ENCODE peak calls at places on chromosomes 12 and 14, in nine cellular contexts. One of them, this sample, is unnamed.
A peak's percentile ranks its signal among the peaks of the same experiment; 100 is the strongest.

GRCh38 chr14:77024171-77024627 is 4.3 kb downstream of the IRF2BPL start:
- DNase-seq in PC-3: peak; percentile 76
- DNase-seq in neural progenitor cell: peak; percentile 88
- DNase-seq in GM23338: peak; percentile 99
- DNase-seq in SK-N-SH: no peak
- DNase-seq in MM.1S: peak; percentile 95
- DNase-seq in HCT116: no peak
- DNase-seq in GM23248: peak; percentile 68
- DNase-seq in OCI-LY7: no peak
- DNase-seq in this sample: peak; percentile 81

GRCh38 chr14:32494566-32495434 is 165.7 kb downstream of the AKAP6 start:
- DNase-seq in SK-N-SH: no peak
- DNase-seq in GM23248: peak; percentile 62
- DNase-seq in PC-3: no peak
- DNase-seq in GM23338: no peak
- DNase-seq in OCI-LY7: no peak
- DNase-seq in MM.1S: no peak
- DNase-seq in neural progenitor cell: no peak
- DNase-seq in HCT116: no peak
- DNase-seq in this sample: no peak

GRCh38 chr12:107337354-107338095 is 244.2 kb upstream of the CRY1 start:
- DNase-seq in HCT116: no peak
- DNase-seq in SK-N-SH: no peak
- DNase-seq in MM.1S: no peak
- DNase-seq in neural progenitor cell: no peak
- DNase-seq in GM23248: peak; percentile 76
- DNase-seq in GM23338: no peak
- DNase-seq in OCI-LY7: no peak
- DNase-seq in PC-3: peak; percentile 85
- DNase-seq in this sample: no peak

GRCh38 chr12:26798669-26799068 is 34.3 kb downstream of the ITPR2 start:
- DNase-seq in GM23338: no peak
- DNase-seq in HCT116: no peak
- DNase-seq in OCI-LY7: no peak
- DNase-seq in MM.1S: no peak
- DNase-seq in neural progenitor cell: no peak
- DNase-seq in SK-N-SH: no peak
- DNase-seq in PC-3: no peak
- DNase-seq in GM23248: no peak
- DNase-seq in this sample: no peak

GRCh38 chr12:114656906-114657596 is 26.9 kb downstream of the TBX3 start:
- DNase-seq in PC-3: no peak
- DNase-seq in SK-N-SH: no peak
- DNase-seq in OCI-LY7: no peak
- DNase-seq in HCT116: no peak
- DNase-seq in MM.1S: no peak
- DNase-seq in GM23248: no peak
- DNase-seq in neural progenitor cell: peak; percentile 43
- DNase-seq in GM23338: no peak
- DNase-seq in this sample: no peak

GRCh38 chr12:33439587-33440011 is at the start of gene SYT10:
- DNase-seq in HCT116: no peak
- DNase-seq in MM.1S: no peak
- DNase-seq in OCI-LY7: no peak
- DNase-seq in GM23248: peak; percentile 19
- DNase-seq in neural progenitor cell: peak; percentile 89
- DNase-seq in PC-3: no peak
- DNase-seq in SK-N-SH: peak; percentile 26
- DNase-seq in GM23338: peak; percentile 89
- DNase-seq in this sample: peak; percentile 39

GRCh38 chr14:75306917-75307699 is 28.5 kb downstream of the FOS start:
- DNase-seq in SK-N-SH: peak; percentile 41
- DNase-seq in GM23338: peak; percentile 41
- DNase-seq in HCT116: peak; percentile 26
- DNase-seq in neural progenitor cell: peak; percentile 39
- DNase-seq in MM.1S: peak; percentile 10
- DNase-seq in PC-3: peak; percentile 57
- DNase-seq in GM23248: peak; percentile 51
- DNase-seq in OCI-LY7: peak; percentile 87
- DNase-seq in this sample: peak; percentile 50

GRCh38 chr14:75340921-75341320 is 62.3 kb downstream of the FOS start:
- DNase-seq in PC-3: no peak
- DNase-seq in OCI-LY7: peak; percentile 14
- DNase-seq in neural progenitor cell: no peak
- DNase-seq in GM23248: no peak
- DNase-seq in GM23338: no peak
- DNase-seq in SK-N-SH: no peak
- DNase-seq in HCT116: no peak
- DNase-seq in MM.1S: no peak
- DNase-seq in this sample: peak; percentile 16

GRCh38 chr14:102255401-102256190 is 49.4 kb downstream of the MOK start:
- DNase-seq in MM.1S: no peak
- DNase-seq in SK-N-SH: no peak
- DNase-seq in HCT116: no peak
- DNase-seq in GM23248: peak; percentile 74
- DNase-seq in OCI-LY7: no peak
- DNase-seq in GM23338: no peak
- DNase-seq in neural progenitor cell: no peak
- DNase-seq in PC-3: no peak
- DNase-seq in this sample: no peak

GRCh38 chr12:102062419-102062806 is 622 bp upstream of the WASHC3 start:
- DNase-seq in OCI-LY7: no peak
- DNase-seq in GM23338: no peak
- DNase-seq in MM.1S: no peak
- DNase-seq in PC-3: no peak
- DNase-seq in HCT116: no peak
- DNase-seq in neural progenitor cell: no peak
- DNase-seq in SK-N-SH: no peak
- DNase-seq in GM23248: no peak
- DNase-seq in this sample: no peak

GRCh38 chr12:102063066-102063465 is 1.3 kb upstream of the WASHC3 start:
- DNase-seq in MM.1S: peak; percentile 22
- DNase-seq in neural progenitor cell: no peak
- DNase-seq in HCT116: peak; percentile 47
- DNase-seq in GM23338: peak; percentile 42
- DNase-seq in SK-N-SH: no peak
- DNase-seq in GM23248: no peak
- DNase-seq in PC-3: peak; percentile 22
- DNase-seq in OCI-LY7: peak; percentile 10
- DNase-seq in this sample: no peak

GRCh38 chr12:102059343-102059742 is 2.4 kb downstream of the WASHC3 start:
- DNase-seq in MM.1S: no peak
- DNase-seq in GM23338: no peak
- DNase-seq in OCI-LY7: no peak
- DNase-seq in SK-N-SH: no peak
- DNase-seq in HCT116: no peak
- DNase-seq in GM23248: peak; percentile 4
- DNase-seq in PC-3: peak; percentile 39
- DNase-seq in neural progenitor cell: no peak
- DNase-seq in this sample: no peak

GRCh38 chr12:102061556-102062418 is at the start of gene WASHC3:
- DNase-seq in PC-3: peak; percentile 98
- DNase-seq in OCI-LY7: peak; percentile 94
- DNase-seq in MM.1S: peak; percentile 97
- DNase-seq in HCT116: peak; percentile 82
- DNase-seq in neural progenitor cell: peak; percentile 96
- DNase-seq in SK-N-SH: peak; percentile 84
- DNase-seq in GM23248: peak; percentile 97
- DNase-seq in GM23338: peak; percentile 98
- DNase-seq in this sample: peak; percentile 96

DNA sequence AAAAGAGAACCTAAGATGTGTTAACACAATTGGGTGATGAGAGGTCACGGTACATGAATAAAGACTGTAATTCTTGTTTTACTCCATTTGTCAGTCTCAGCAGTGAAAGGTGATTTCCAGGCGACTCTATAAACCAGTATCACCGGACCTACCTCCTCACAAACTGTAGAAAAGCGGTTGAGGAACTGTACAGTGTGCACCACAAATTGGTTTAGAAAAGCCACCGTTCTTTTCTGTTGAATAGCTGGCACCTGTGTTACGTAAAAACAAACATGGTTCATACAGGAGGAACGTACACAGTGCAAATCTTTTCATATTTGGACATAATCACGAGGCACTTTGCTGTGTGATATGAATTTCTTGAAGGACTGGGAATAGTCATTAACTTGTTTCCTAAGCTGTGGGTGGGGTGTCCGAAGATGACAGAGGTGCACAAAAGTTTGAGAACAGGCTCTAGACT is 665 bp downstream of the WASHC3 start:
- DNase-seq in OCI-LY7: peak; percentile 40
- DNase-seq in SK-N-SH: no peak
- DNase-seq in HCT116: no peak
- DNase-seq in MM.1S: peak; percentile 63
- DNase-seq in neural progenitor cell: no peak
- DNase-seq in PC-3: peak; percentile 48
- DNase-seq in GM23248: no peak
- DNase-seq in GM23338: no peak
- DNase-seq in this sample: peak; percentile 24
- H3K27ac ChIP-seq in OCI-LY7: peak overlapping the region; percentile 34
- H3K27ac ChIP-seq in SK-N-SH: peak overlapping the region; percentile 81
- H3K27ac ChIP-seq in HCT116: no peak overlapping the region
- H3K27ac ChIP-seq in MM.1S: peak overlapping the region; percentile 56
- H3K27ac ChIP-seq in neural progenitor cell: no peak overlapping the region
- H3K27ac ChIP-seq in PC-3: peak overlapping the region; percentile 0
- H3K27ac ChIP-seq in GM23248: peak overlapping the region; percentile 57
- H3K27ac ChIP-seq in GM23338: no peak overlapping the region
- H3K27ac ChIP-seq in this sample: peak overlapping the region; percentile 78

GRCh38 chr14:51895425-51895824 is 35.0 kb downstream of the GNG2 start:
- DNase-seq in neural progenitor cell: no peak
- DNase-seq in GM23338: no peak
- DNase-seq in HCT116: no peak
- DNase-seq in SK-N-SH: no peak
- DNase-seq in GM23248: no peak
- DNase-seq in PC-3: no peak
- DNase-seq in OCI-LY7: no peak
- DNase-seq in MM.1S: no peak
- DNase-seq in this sample: no peak

GRCh38 chr14:51884086-51884927 is 23.9 kb downstream of the GNG2 start:
- DNase-seq in MM.1S: no peak
- DNase-seq in neural progenitor cell: no peak
- DNase-seq in SK-N-SH: peak; percentile 37
- DNase-seq in GM23338: no peak
- DNase-seq in OCI-LY7: no peak
- DNase-seq in GM23248: no peak
- DNase-seq in HCT116: no peak
- DNase-seq in PC-3: no peak
- DNase-seq in this sample: no peak

GRCh38 chr14:51889851-51890250 is 29.4 kb downstream of the GNG2 start:
- DNase-seq in neural progenitor cell: no peak
- DNase-seq in SK-N-SH: no peak
- DNase-seq in PC-3: no peak
- DNase-seq in OCI-LY7: no peak
- DNase-seq in MM.1S: no peak
- DNase-seq in GM23338: no peak
- DNase-seq in GM23248: no peak
- DNase-seq in HCT116: no peak
- DNase-seq in this sample: no peak
- TF ChIP-seq EZH2phosphoT487 in neural progenitor cell: no peak
- TF ChIP-seq EZH2phosphoT487 in SK-N-SH: no peak
- TF ChIP-seq EZH2phosphoT487 in PC-3: no peak
- TF ChIP-seq EZH2phosphoT487 in OCI-LY7: no peak
- TF ChIP-seq EZH2phosphoT487 in MM.1S: no peak
- TF ChIP-seq EZH2phosphoT487 in GM23338: no peak
- TF ChIP-seq EZH2phosphoT487 in GM23248: no peak
- TF ChIP-seq EZH2phosphoT487 in HCT116: no peak
- TF ChIP-seq EZH2phosphoT487 in this sample: no peak

GRCh38 chr12:5888816-5889315 is 56.2 kb downstream of the ANO2 start:
- DNase-seq in neural progenitor cell: no peak
- DNase-seq in MM.1S: no peak
- DNase-seq in GM23338: no peak
- DNase-seq in PC-3: no peak
- DNase-seq in SK-N-SH: no peak
- DNase-seq in OCI-LY7: no peak
- DNase-seq in GM23248: no peak
- DNase-seq in HCT116: no peak
- DNase-seq in this sample: no peak

GRCh38 chr12:5887758-5888157 is 57.3 kb downstream of the ANO2 start:
- DNase-seq in GM23248: no peak
- DNase-seq in OCI-LY7: no peak
- DNase-seq in neural progenitor cell: no peak
- DNase-seq in SK-N-SH: no peak
- DNase-seq in PC-3: no peak
- DNase-seq in MM.1S: no peak
- DNase-seq in HCT116: no peak
- DNase-seq in GM23338: no peak
- DNase-seq in this sample: no peak

GRCh38 chr12:5882511-5883185 is 62.4 kb downstream of the ANO2 start:
- DNase-seq in PC-3: no peak
- DNase-seq in GM23248: no peak
- DNase-seq in SK-N-SH: no peak
- DNase-seq in GM23338: no peak
- DNase-seq in MM.1S: no peak
- DNase-seq in HCT116: no peak
- DNase-seq in neural progenitor cell: no peak
- DNase-seq in OCI-LY7: no peak
- DNase-seq in this sample: no peak

GRCh38 chr12:5884846-5885245 is 60.2 kb downstream of the ANO2 start:
- DNase-seq in OCI-LY7: no peak
- DNase-seq in PC-3: no peak
- DNase-seq in GM23338: no peak
- DNase-seq in SK-N-SH: no peak
- DNase-seq in GM23248: no peak
- DNase-seq in HCT116: no peak
- DNase-seq in neural progenitor cell: no peak
- DNase-seq in MM.1S: no peak
- DNase-seq in this sample: no peak

DNA sequence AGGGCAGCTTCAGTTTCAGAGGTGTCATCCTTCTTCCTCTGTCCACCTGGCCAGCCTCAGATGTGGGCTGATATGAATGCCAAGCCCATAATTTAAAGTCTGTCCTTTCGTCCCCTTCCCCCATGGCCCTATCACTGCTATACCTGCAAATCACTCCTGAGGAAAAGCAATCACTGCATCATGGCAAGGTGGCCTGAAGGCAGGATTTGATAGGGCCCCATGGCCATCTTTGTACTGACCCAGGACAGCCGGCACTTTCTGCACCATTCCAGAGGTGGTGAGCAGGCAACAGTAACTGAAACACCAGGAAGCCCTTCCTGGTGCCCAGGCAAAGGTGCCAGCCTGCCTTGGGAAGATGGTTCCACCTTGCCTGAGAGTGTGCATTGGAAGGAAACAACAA is 60.8 kb downstream of the ANO2 start:
- DNase-seq in GM23338: no peak
- DNase-seq in SK-N-SH: no peak
- DNase-seq in OCI-LY7: no peak
- DNase-seq in PC-3: no peak
- DNase-seq in neural progenitor cell: no peak
- DNase-seq in GM23248: no peak
- DNase-seq in HCT116: no peak
- DNase-seq in MM.1S: no peak
- DNase-seq in this sample: no peak
- H2AFZ ChIP-seq in GM23338: no peak overlapping the region
- H2AFZ ChIP-seq in SK-N-SH: no peak overlapping the region
- H2AFZ ChIP-seq in OCI-LY7: no peak overlapping the region
- H2AFZ ChIP-seq in PC-3: no peak overlapping the region
- H2AFZ ChIP-seq in neural progenitor cell: no peak overlapping the region
- H2AFZ ChIP-seq in GM23248: no peak overlapping the region
- H2AFZ ChIP-seq in HCT116: no peak overlapping the region
- H2AFZ ChIP-seq in MM.1S: no peak overlapping the region
- H2AFZ ChIP-seq in this sample: no peak overlapping the region

GRCh38 chr12:77630341-77630740 is 200.4 kb upstream of the NAV3 start:
- DNase-seq in GM23338: no peak
- DNase-seq in PC-3: no peak
- DNase-seq in neural progenitor cell: no peak
- DNase-seq in OCI-LY7: no peak
- DNase-seq in SK-N-SH: no peak
- DNase-seq in HCT116: no peak
- DNase-seq in GM23248: no peak
- DNase-seq in MM.1S: no peak
- DNase-seq in this sample: no peak

GRCh38 chr12:77625441-77625840 is 205.3 kb upstream of the NAV3 start:
- DNase-seq in OCI-LY7: no peak
- DNase-seq in GM23338: no peak
- DNase-seq in MM.1S: no peak
- DNase-seq in SK-N-SH: no peak
- DNase-seq in PC-3: peak; percentile 67
- DNase-seq in GM23248: peak; percentile 97
- DNase-seq in HCT116: no peak
- DNase-seq in neural progenitor cell: no peak
- DNase-seq in this sample: peak; percentile 6
- H3K27ac ChIP-seq in OCI-LY7: no peak overlapping the region
- H3K27ac ChIP-seq in GM23338: no peak overlapping the region
- H3K27ac ChIP-seq in MM.1S: no peak overlapping the region
- H3K27ac ChIP-seq in SK-N-SH: peak overlapping the region; percentile 72
- H3K27ac ChIP-seq in PC-3: no peak overlapping the region
- H3K27ac ChIP-seq in GM23248: peak overlapping the region; percentile 84
- H3K27ac ChIP-seq in HCT116: no peak overlapping the region
- H3K27ac ChIP-seq in neural progenitor cell: no peak overlapping the region
- H3K27ac ChIP-seq in this sample: no peak overlapping the region

This sample was measured in hepatocyte.